ENCODE peak calls at places on chromosomes 1 and 21, in eight cellular contexts. K is pancreas; M is fibroblast of mammary gland; H is cardiac septum; F is activated CD8-positive, alpha-beta T cell treated with anti-CD3 and anti-CD28 coated beads for 36 hours; U is H9; J is EL; A is HCT116. S is an unnamed sample.

GRCh38 chr21:35563885-35564451 is 496.4 kb downstream of the SETD4 start:
- DNase-seq in F (no peak), M (peak), H (peak), A (no peak), K (peak), U (no peak), J (peak), S (peak)

GRCh38 chr1:36349839-36350238 is 26.4 kb upstream of the EVA1B start:
- DNase-seq in J (peak), U (no peak), A (no peak), F (no peak), H (no peak), M (peak), K (no peak), S (peak)

GRCh38 chr1:44826375-44827196 is 16.5 kb downstream of the PTCH2 start:
- DNase-seq in A (no peak), U (peak), F (no peak), H (peak), K (no peak), M (peak), J (no peak), S (peak)

GRCh38 chr1:102978874-102979273 is 129.4 kb downstream of the COL11A1 start:
- DNase-seq in U (no peak), F (no peak), J (no peak), H (no peak), K (no peak), A (no peak), M (no peak), S (no peak)

GRCh38 chr1:112575154-112575804 is 43.7 kb downstream of the ST7L start:
- DNase-seq in K (no peak), J (peak), U (no peak), H (no peak), A (peak), M (peak), F (no peak), S (no peak)

GRCh38 chr1:204357551-204357950 is 2.2 kb downstream of the PLEKHA6 start:
- DNase-seq in K (no peak), M (peak), A (no peak), H (no peak), F (no peak), U (peak), J (no peak), S (no peak)

GRCh38 chr1:233025156-233025555 is 74.7 kb downstream of the NTPCR start:
- DNase-seq in U (peak), J (peak), A (no peak), F (peak), M (peak), K (peak), H (no peak), S (peak)

GRCh38 chr21:46253610-46254124 is 25.1 kb upstream of the LSS start:
- DNase-seq in A (no peak), K (no peak), H (no peak), U (no peak), F (peak), J (no peak), M (peak), S (no peak)

GRCh38 chr21:36207577-36208320 is 51.1 kb downstream of the DOP1B start:
- DNase-seq in K (no peak), F (peak), J (peak), H (no peak), M (peak), A (no peak), U (no peak), S (no peak)

GRCh38 chr1:193940176-193940575 is 753.8 kb upstream of the B3GALT2 start:
- DNase-seq in J (no peak), A (no peak), M (no peak), U (no peak), K (no peak), F (no peak), H (no peak), S (no peak)

S was measured in mucosa of gallbladder.